ENCODE peak calls at places on chromosomes 16 and 17, in six cellular contexts. Y is CD4-positive, alpha-beta T cell; V is AG09309; S is HTR-8/SVneo; A is mammary epithelial cell; M is uterus. U is an unnamed sample.

GRCh38 chr16:31108035-31108793 is at the start of gene BCKDK:
- DNase-seq in S (peak; percentile 89), A (peak; percentile 57), Y (peak; percentile 69), V (no peak), M (peak; percentile 63), U (peak; percentile 92)

GRCh38 chr17:21358682-21359482 is 17.3 kb upstream of the KCNJ12 start:
- DNase-seq in M (no peak), V (no peak), S (no peak), Y (no peak), A (no peak), U (no peak)

GRCh38 chr16:2090819-2091721 is 43.3 kb downstream of the TSC2 start:
- DNase-seq in S (no peak), M (no peak), A (no peak), Y (no peak), V (no peak), U (no peak)

GRCh38 chr16:67444259-67445125 is 13.6 kb downstream of the HSD11B2 start:
- DNase-seq in A (no peak), Y (no peak), M (no peak), V (no peak), S (no peak), U (no peak)

GRCh38 chr16:52553322-52553721 is 6.4 kb upstream of the TOX3 start:
- DNase-seq in M (no peak), A (no peak), V (no peak), S (no peak), Y (no peak), U (no peak)

GRCh38 chr17:81868674-81869220 is 2.4 kb downstream of the ARHGDIA start:
- DNase-seq in Y (no peak), V (peak; percentile 66), S (peak; percentile 66), M (peak; percentile 83), A (peak; percentile 50), U (peak; percentile 77)

GRCh38 chr17:31684901-31685300 is 174.1 kb downstream of the COPRS start:
- DNase-seq in A (no peak), S (no peak), Y (no peak), V (no peak), M (no peak), U (no peak)

GRCh38 chr17:40451420-40451819 is 8.2 kb downstream of the IGFBP4 start:
- DNase-seq in V (peak; percentile 90), A (no peak), S (no peak), Y (no peak), M (peak; percentile 91), U (no peak)

GRCh38 chr17:38921756-38922411 is 3.5 kb upstream of the LASP1NB start:
- DNase-seq in V (no peak), M (no peak), Y (no peak), A (no peak), S (no peak), U (no peak)

GRCh38 chr17:44030482-44030881 is 15.7 kb upstream of the TMEM101 start:
- DNase-seq in S (no peak), Y (no peak), V (no peak), M (no peak), A (no peak), U (no peak)

GRCh38 chr16:86521236-86522197 is 11.2 kb downstream of the FOXF1 start:
- DNase-seq in A (no peak), M (no peak), Y (no peak), S (no peak), V (no peak), U (no peak)

GRCh38 chr17:42421479-42422332 is 1.4 kb downstream of the CAVIN1 start:
- DNase-seq in Y (no peak), M (peak; percentile 72), S (peak; percentile 77), V (no peak), A (peak; percentile 54), U (no peak)

GRCh38 chr17:79658811-79659207 is 48.0 kb upstream of the RBFOX3 start:
- DNase-seq in A (no peak), M (peak; percentile 64), S (no peak), V (no peak), Y (no peak), U (no peak)

GRCh38 chr17:7549401-7550055 is 670 bp downstream of the TNFSF12 start:
- DNase-seq in M (no peak), A (no peak), Y (peak; percentile 46), V (no peak), S (no peak), U (no peak)

GRCh38 chr16:3187798-3188674 is at the start of gene OR1F1:
- DNase-seq in S (peak; percentile 67), Y (no peak), V (no peak), M (no peak), A (peak; percentile 90), U (peak; percentile 44)

GRCh38 chr16:89150090-89150835 is 21.3 kb upstream of the CDH15 start:
- DNase-seq in A (peak; percentile 69), M (no peak), V (no peak), S (no peak), Y (no peak), U (no peak)

GRCh38 chr17:43044024-43044423 is 19.0 kb downstream of the RND2 start:
- DNase-seq in M (no peak), V (no peak), A (no peak), S (no peak), Y (no peak), U (no peak)

GRCh38 chr17:65794572-65794971 is 233.1 kb upstream of the AXIN2 start:
- DNase-seq in A (peak; percentile 29), M (no peak), Y (no peak), V (no peak), S (peak; percentile 56), U (no peak)

GRCh38 chr16:7835032-7835431 is 502.4 kb downstream of the RBFOX1 start:
- DNase-seq in A (no peak), Y (no peak), V (no peak), M (no peak), S (no peak), U (no peak)

GRCh38 chr16:3317315-3317999 is 12.2 kb downstream of the ZNF75A start:
- DNase-seq in Y (no peak), V (no peak), S (no peak), A (no peak), M (no peak), U (no peak)

GRCh38 chr17:65103896-65104295 is 33.3 kb upstream of the RGS9 start:
- DNase-seq in V (no peak), Y (no peak), M (no peak), S (no peak), A (peak; percentile 75), U (peak; percentile 83)

GRCh38 chr16:81035975-81036750 is 521 bp downstream of the ATMIN start:
- DNase-seq in Y (no peak), A (peak; percentile 23), M (peak; percentile 19), S (peak; percentile 25), V (no peak), U (peak; percentile 39)

GRCh38 chr16:68230176-68230571 is 5.8 kb downstream of the ESRP2 start:
- DNase-seq in Y (peak; percentile 32), M (no peak), S (no peak), A (no peak), V (no peak), U (no peak)

GRCh38 chr16:86377251-86378022 is 132.9 kb upstream of the FOXF1 start:
- DNase-seq in V (no peak), A (no peak), Y (no peak), S (no peak), M (no peak), U (no peak)

GRCh38 chr17:17793378-17794214 is 43.2 kb downstream of the SREBF1 start:
- DNase-seq in V (no peak), A (no peak), Y (no peak), S (no peak), M (no peak), U (no peak)

GRCh38 chr17:46063239-46063638 is 64.2 kb downstream of the STH start:
- DNase-seq in S (peak; percentile 90), A (peak; percentile 86), Y (no peak), V (peak; percentile 56), M (no peak), U (peak; percentile 49)

GRCh38 chr17:38598995-38599394 is 6.8 kb downstream of the SRCIN1 start:
- DNase-seq in Y (no peak), V (no peak), S (no peak), M (no peak), A (no peak), U (no peak)

U was measured in H54.